ENCODE peak calls at places on chromosome 15, in five cellular contexts. K is HCT116, L is fibroblast of lung, O is heart left ventricle, Z is body of pancreas. Q is an unnamed sample.

GRCh38 chr15:28106294-28107110 is 7.4 kb upstream of the OCA2 start:
- DNase-seq in K (no peak), L (peak), O (no peak), Z (no peak), Q (no peak)

GRCh38 chr15:23395030-23395692 is 40.6 kb downstream of the GOLGA8S start:
- DNase-seq in K (no peak), L (no peak), O (no peak), Z (no peak), Q (no peak)

GRCh38 chr15:69014454-69014853 is at the start of gene NOX5:
- DNase-seq in K (no peak), L (no peak), O (no peak), Z (no peak), Q (peak)

GRCh38 chr15:52326758-52327157 is 31.2 kb upstream of the MYO5C start:
- DNase-seq in K (no peak), L (peak), O (no peak), Z (no peak), Q (peak)

GRCh38 chr15:52734329-52734728 is 55.1 kb upstream of the ATOSA start:
- DNase-seq in K (no peak), L (no peak), O (no peak), Z (no peak), Q (peak)

GRCh38 chr15:96325579-96326331 is 4.7 kb upstream of the NR2F2 start:
- DNase-seq in K (no peak), L (peak), O (no peak), Z (no peak), Q (peak)

GRCh38 chr15:85116925-85117646 is 135.4 kb downstream of the PDE8A start:
- DNase-seq in K (no peak), L (peak), O (no peak), Z (no peak), Q (no peak)

GRCh38 chr15:70038730-70039392 is 58.9 kb downstream of the TLE3 start:
- DNase-seq in K (no peak), L (no peak), O (peak), Z (no peak), Q (no peak)

GRCh38 chr15:89391685-89392257 is 57.1 kb upstream of the POLG start:
- DNase-seq in K (no peak), L (no peak), O (no peak), Z (no peak), Q (no peak)

GRCh38 chr15:86139828-86140227 is 60.2 kb downstream of the AGBL1 start:
- DNase-seq in K (no peak), L (no peak), O (no peak), Z (no peak), Q (no peak)

GRCh38 chr15:30649952-30650929 is 24.3 kb downstream of the ARHGAP11B start:
- DNase-seq in K (no peak), L (no peak), O (no peak), Z (no peak), Q (peak)

GRCh38 chr15:69525543-69525942 is 72.9 kb downstream of the RPLP1 start:
- DNase-seq in K (no peak), L (no peak), O (no peak), Z (no peak), Q (no peak)

GRCh38 chr15:38440353-38441129 is 13.4 kb upstream of the FAM98B start:
- DNase-seq in K (peak), L (peak), O (peak), Z (peak), Q (peak)

GRCh38 chr15:95559875-95560394 is 770.6 kb upstream of the NR2F2 start:
- DNase-seq in K (peak), L (peak), O (peak), Z (no peak), Q (peak)

GRCh38 chr15:49279481-49280186 is 109.6 kb downstream of the GALK2 start:
- DNase-seq in K (no peak), L (no peak), O (no peak), Z (no peak), Q (peak)

GRCh38 chr15:31215490-31216209 is 111.0 kb upstream of the KLF13 start:
- DNase-seq in K (no peak), L (peak), O (peak), Z (peak), Q (peak)

GRCh38 chr15:74036271-74037170 is 42.0 kb downstream of the PML start:
- DNase-seq in K (peak), L (peak), O (no peak), Z (peak), Q (peak)

GRCh38 chr15:69193948-69194827 is 33.8 kb downstream of the GLCE start:
- DNase-seq in K (no peak), L (peak), O (no peak), Z (no peak), Q (peak)

DNA sequence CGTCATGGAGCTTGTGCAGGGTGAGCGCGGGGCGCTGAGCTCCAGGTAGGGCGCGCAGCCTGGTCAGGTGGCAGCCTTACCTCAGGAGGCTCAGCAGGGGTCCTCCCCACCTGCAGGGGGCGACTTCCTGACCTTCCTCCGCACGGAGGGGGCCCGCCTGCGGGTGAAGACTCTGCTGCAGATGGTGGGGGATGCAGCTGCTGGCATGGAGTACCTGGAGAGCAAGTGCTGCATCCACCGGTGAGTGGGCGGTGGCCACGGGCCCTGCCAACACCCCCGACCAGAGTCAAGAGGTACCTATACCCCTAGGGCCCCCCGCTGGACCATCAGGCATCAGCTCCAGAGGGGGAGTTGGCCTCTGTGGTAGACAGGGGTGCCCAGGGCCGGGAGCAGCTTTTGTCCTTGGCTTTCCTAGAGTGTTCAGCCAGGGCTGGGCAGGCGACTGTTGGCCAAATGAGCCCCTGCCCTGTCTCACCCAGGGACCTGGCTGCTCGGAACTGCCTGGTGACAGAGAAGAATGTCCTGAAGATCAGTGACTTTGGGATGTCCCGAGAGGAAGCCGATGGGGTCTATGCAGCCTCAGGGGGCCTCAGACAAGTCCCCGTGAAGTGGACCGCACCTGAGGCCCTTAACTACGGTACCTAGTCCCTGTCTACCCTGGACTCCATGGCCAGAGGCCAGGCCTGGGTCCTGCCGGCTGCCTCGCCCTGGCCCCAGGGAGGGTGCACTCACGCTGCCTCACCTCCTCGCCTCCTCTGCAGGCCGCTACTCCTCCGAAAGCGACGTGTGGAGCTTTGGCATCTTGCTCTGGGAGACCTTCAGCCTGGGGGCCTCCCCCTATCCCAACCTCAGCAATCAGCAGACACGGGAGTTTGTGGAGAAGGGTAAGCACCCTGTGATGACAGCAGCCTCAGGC is 9.1 kb downstream of the FES start:
- DNase-seq in K (peak), L (no peak), O (no peak), Z (no peak), Q (no peak)
- TF ChIP-seq CTCF in K (peak), L (no peak), O (no peak), Z (no peak), Q (no peak)

DNA sequence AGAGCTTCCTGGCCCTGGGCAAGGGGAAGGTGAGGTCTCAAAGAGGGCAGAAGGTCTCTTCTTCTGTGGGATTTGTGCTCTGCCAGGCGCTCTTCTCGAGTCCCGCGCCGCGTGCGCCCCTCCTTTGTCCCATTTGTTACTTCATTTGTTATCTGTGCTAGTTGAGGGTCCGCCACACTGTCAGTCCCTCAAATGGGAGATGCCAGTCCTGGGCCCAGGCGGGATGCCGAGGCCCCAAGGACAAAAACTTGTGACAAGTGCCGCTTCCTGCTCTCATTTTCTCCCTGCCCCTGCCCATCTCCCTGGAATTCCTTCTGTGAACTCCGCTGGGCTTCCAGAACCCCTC is 1.5 kb downstream of the ST8SIA2 start:
- DNase-seq in K (no peak), L (no peak), O (no peak), Z (no peak), Q (no peak)
- H3K4me3 ChIP-seq in K (no peak), L (no peak), O (peak), Z (no peak), Q (no peak)

DNA sequence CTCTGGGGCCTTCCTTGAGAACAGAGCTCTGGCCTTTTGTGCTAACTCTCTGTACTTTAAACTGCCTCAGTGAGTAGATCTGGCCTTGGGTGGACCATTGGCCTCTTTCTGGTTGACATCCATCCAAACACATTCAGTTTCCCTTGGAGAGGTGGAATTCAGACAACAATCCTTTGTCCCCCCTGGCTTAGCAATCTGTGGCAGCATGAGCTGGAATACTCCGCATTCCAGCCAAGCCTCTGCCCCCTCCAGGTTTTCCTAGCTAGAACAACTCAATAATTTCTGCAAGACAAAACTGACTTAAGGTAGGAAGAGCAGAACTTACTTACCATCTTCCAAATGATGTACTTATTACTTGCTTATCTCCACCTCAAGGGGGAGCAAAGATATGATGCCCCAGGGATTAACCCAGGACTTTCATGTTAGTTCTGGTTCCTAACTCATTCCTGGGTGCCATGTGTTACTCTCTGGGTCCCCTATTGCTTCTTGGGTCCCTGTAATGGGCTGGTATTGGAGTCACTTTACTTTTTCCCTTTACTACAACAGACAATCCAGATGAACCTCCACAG is 21.8 kb upstream of the IL16 start:
- DNase-seq in K (no peak), L (peak), O (no peak), Z (no peak), Q (no peak)
- TF ChIP-seq CTCF in K (no peak), L (no peak), O (no peak), Z (no peak), Q (peak)

GRCh38 chr15:72319360-72319984 is 485 bp downstream of the CELF6 start:
- DNase-seq in K (no peak), L (peak), O (peak), Z (peak), Q (peak)
- H3K4me3 ChIP-seq in K (no peak), L (peak), O (peak), Z (peak), Q (no peak)

GRCh38 chr15:44261007-44261706 is 27.4 kb upstream of the GOLM2 start:
- DNase-seq in K (no peak), L (no peak), O (no peak), Z (no peak), Q (no peak)
- TF ChIP-seq CTCF in K (no peak), L (no peak), O (no peak), Z (no peak), Q (peak)

Q was measured in cardiac fibroblast.